ENCODE peak calls at places on chromosomes 11 and 22, in ten cellular contexts. One of them, this sample, is unnamed.
A peak's percentile ranks its signal among the peaks of the same experiment; 100 is the strongest.

GRCh38 chr11:133504906-133505305 is 27.4 kb downstream of the OPCML start:
- DNase-seq in ACHN: no peak
- DNase-seq in activated CD4-positive, alpha-beta T cell treated with anti-CD3 and anti-CD28 coated beads, Interleukin-2, amount 50 U/mL, for 24 hours: no peak
- DNase-seq in NAMALWA: no peak
- DNase-seq in endodermal cell: no peak
- DNase-seq in PC-3: no peak
- DNase-seq in NCI-H524: no peak
- DNase-seq in kidney tubule cell: no peak
- DNase-seq in sciatic nerve: no peak
- DNase-seq in A172: no peak
- DNase-seq in this sample: no peak

GRCh38 chr11:61587541-61587941 is 6.7 kb upstream of the SYT7 start:
- DNase-seq in A172: no peak
- DNase-seq in ACHN: peak; percentile 20
- DNase-seq in NCI-H524: peak; percentile 26
- DNase-seq in sciatic nerve: no peak
- DNase-seq in NAMALWA: no peak
- DNase-seq in endodermal cell: peak; percentile 86
- DNase-seq in activated CD4-positive, alpha-beta T cell treated with anti-CD3 and anti-CD28 coated beads, Interleukin-2, amount 50 U/mL, for 24 hours: no peak
- DNase-seq in PC-3: peak; percentile 32
- DNase-seq in kidney tubule cell: no peak
- DNase-seq in this sample: no peak

GRCh38 chr11:123719452-123719851 is 22.0 kb downstream of the ZNF202 start:
- DNase-seq in endodermal cell: no peak
- DNase-seq in kidney tubule cell: peak; percentile 15
- DNase-seq in sciatic nerve: no peak
- DNase-seq in NCI-H524: no peak
- DNase-seq in NAMALWA: no peak
- DNase-seq in activated CD4-positive, alpha-beta T cell treated with anti-CD3 and anti-CD28 coated beads, Interleukin-2, amount 50 U/mL, for 24 hours: no peak
- DNase-seq in PC-3: peak; percentile 15
- DNase-seq in A172: peak; percentile 1
- DNase-seq in ACHN: no peak
- DNase-seq in this sample: no peak

GRCh38 chr11:96621161-96621560 is 231.3 kb downstream of the JRKL start:
- DNase-seq in PC-3: no peak
- DNase-seq in NCI-H524: no peak
- DNase-seq in NAMALWA: no peak
- DNase-seq in endodermal cell: no peak
- DNase-seq in A172: no peak
- DNase-seq in sciatic nerve: no peak
- DNase-seq in kidney tubule cell: no peak
- DNase-seq in activated CD4-positive, alpha-beta T cell treated with anti-CD3 and anti-CD28 coated beads, Interleukin-2, amount 50 U/mL, for 24 hours: no peak
- DNase-seq in ACHN: no peak
- DNase-seq in this sample: no peak

GRCh38 chr11:64353101-64353738 is 5.7 kb upstream of the RPS6KA4 start:
- DNase-seq in activated CD4-positive, alpha-beta T cell treated with anti-CD3 and anti-CD28 coated beads, Interleukin-2, amount 50 U/mL, for 24 hours: no peak
- DNase-seq in A172: no peak
- DNase-seq in PC-3: no peak
- DNase-seq in NAMALWA: no peak
- DNase-seq in kidney tubule cell: no peak
- DNase-seq in ACHN: no peak
- DNase-seq in endodermal cell: no peak
- DNase-seq in sciatic nerve: no peak
- DNase-seq in NCI-H524: no peak
- DNase-seq in this sample: no peak

GRCh38 chr11:26801601-26802000 is 79.7 kb upstream of the SLC5A12 start:
- DNase-seq in ACHN: no peak
- DNase-seq in activated CD4-positive, alpha-beta T cell treated with anti-CD3 and anti-CD28 coated beads, Interleukin-2, amount 50 U/mL, for 24 hours: no peak
- DNase-seq in sciatic nerve: no peak
- DNase-seq in A172: no peak
- DNase-seq in NAMALWA: no peak
- DNase-seq in endodermal cell: no peak
- DNase-seq in NCI-H524: no peak
- DNase-seq in PC-3: no peak
- DNase-seq in kidney tubule cell: no peak
- DNase-seq in this sample: no peak

GRCh38 chr11:115985896-115986295 is 481.7 kb upstream of the CADM1 start:
- DNase-seq in NAMALWA: no peak
- DNase-seq in ACHN: no peak
- DNase-seq in PC-3: no peak
- DNase-seq in A172: no peak
- DNase-seq in sciatic nerve: no peak
- DNase-seq in endodermal cell: no peak
- DNase-seq in activated CD4-positive, alpha-beta T cell treated with anti-CD3 and anti-CD28 coated beads, Interleukin-2, amount 50 U/mL, for 24 hours: no peak
- DNase-seq in NCI-H524: no peak
- DNase-seq in kidney tubule cell: peak; percentile 13
- DNase-seq in this sample: no peak

GRCh38 chr11:129143335-129143734 is 48.8 kb downstream of the ARHGAP32 start:
- DNase-seq in ACHN: peak; percentile 96
- DNase-seq in activated CD4-positive, alpha-beta T cell treated with anti-CD3 and anti-CD28 coated beads, Interleukin-2, amount 50 U/mL, for 24 hours: no peak
- DNase-seq in sciatic nerve: peak; percentile 75
- DNase-seq in A172: peak; percentile 93
- DNase-seq in endodermal cell: no peak
- DNase-seq in NCI-H524: no peak
- DNase-seq in NAMALWA: no peak
- DNase-seq in PC-3: peak; percentile 99
- DNase-seq in kidney tubule cell: peak; percentile 98
- DNase-seq in this sample: no peak

GRCh38 chr22:23036684-23037428 is 33.5 kb upstream of the GNAZ start:
- DNase-seq in activated CD4-positive, alpha-beta T cell treated with anti-CD3 and anti-CD28 coated beads, Interleukin-2, amount 50 U/mL, for 24 hours: no peak
- DNase-seq in sciatic nerve: no peak
- DNase-seq in endodermal cell: no peak
- DNase-seq in NAMALWA: peak; percentile 42
- DNase-seq in ACHN: no peak
- DNase-seq in PC-3: peak; percentile 74
- DNase-seq in A172: peak; percentile 45
- DNase-seq in NCI-H524: peak; percentile 92
- DNase-seq in kidney tubule cell: peak; percentile 76
- DNase-seq in this sample: no peak

GRCh38 chr22:36745301-36745995 is 30.5 kb downstream of the IFT27 start:
- DNase-seq in endodermal cell: peak; percentile 44
- DNase-seq in PC-3: no peak
- DNase-seq in NCI-H524: no peak
- DNase-seq in A172: no peak
- DNase-seq in ACHN: no peak
- DNase-seq in NAMALWA: no peak
- DNase-seq in activated CD4-positive, alpha-beta T cell treated with anti-CD3 and anti-CD28 coated beads, Interleukin-2, amount 50 U/mL, for 24 hours: no peak
- DNase-seq in kidney tubule cell: no peak
- DNase-seq in sciatic nerve: peak; percentile 27
- DNase-seq in this sample: no peak

GRCh38 chr11:26993965-26994446 is at the start of gene FIBIN:
- DNase-seq in ACHN: no peak
- DNase-seq in sciatic nerve: peak; percentile 70
- DNase-seq in NAMALWA: no peak
- DNase-seq in endodermal cell: peak; percentile 77
- DNase-seq in kidney tubule cell: peak; percentile 24
- DNase-seq in NCI-H524: peak; percentile 37
- DNase-seq in PC-3: no peak
- DNase-seq in activated CD4-positive, alpha-beta T cell treated with anti-CD3 and anti-CD28 coated beads, Interleukin-2, amount 50 U/mL, for 24 hours: no peak
- DNase-seq in A172: no peak
- DNase-seq in this sample: peak; percentile 24

GRCh38 chr22:22098457-22099193 is 116.0 kb upstream of the TOP3B start:
- DNase-seq in activated CD4-positive, alpha-beta T cell treated with anti-CD3 and anti-CD28 coated beads, Interleukin-2, amount 50 U/mL, for 24 hours: no peak
- DNase-seq in PC-3: no peak
- DNase-seq in NAMALWA: peak; percentile 78
- DNase-seq in kidney tubule cell: no peak
- DNase-seq in A172: no peak
- DNase-seq in sciatic nerve: no peak
- DNase-seq in ACHN: no peak
- DNase-seq in NCI-H524: no peak
- DNase-seq in endodermal cell: no peak
- DNase-seq in this sample: no peak

GRCh38 chr11:12220305-12220704 is 109.9 kb downstream of the MICAL2 start:
- DNase-seq in endodermal cell: no peak
- DNase-seq in kidney tubule cell: no peak
- DNase-seq in A172: no peak
- DNase-seq in ACHN: no peak
- DNase-seq in sciatic nerve: peak; percentile 71
- DNase-seq in NCI-H524: no peak
- DNase-seq in PC-3: no peak
- DNase-seq in activated CD4-positive, alpha-beta T cell treated with anti-CD3 and anti-CD28 coated beads, Interleukin-2, amount 50 U/mL, for 24 hours: no peak
- DNase-seq in NAMALWA: no peak
- DNase-seq in this sample: no peak

GRCh38 chr11:2271077-2271326 is 614 bp upstream of the ASCL2 start:
- DNase-seq in NCI-H524: no peak
- DNase-seq in kidney tubule cell: no peak
- DNase-seq in endodermal cell: no peak
- DNase-seq in A172: no peak
- DNase-seq in activated CD4-positive, alpha-beta T cell treated with anti-CD3 and anti-CD28 coated beads, Interleukin-2, amount 50 U/mL, for 24 hours: no peak
- DNase-seq in NAMALWA: no peak
- DNase-seq in sciatic nerve: peak; percentile 63
- DNase-seq in PC-3: no peak
- DNase-seq in ACHN: no peak
- DNase-seq in this sample: no peak

GRCh38 chr11:61350803-61351202 is 10.9 kb downstream of the CYB561A3 start:
- DNase-seq in NAMALWA: no peak
- DNase-seq in kidney tubule cell: no peak
- DNase-seq in ACHN: no peak
- DNase-seq in sciatic nerve: no peak
- DNase-seq in activated CD4-positive, alpha-beta T cell treated with anti-CD3 and anti-CD28 coated beads, Interleukin-2, amount 50 U/mL, for 24 hours: no peak
- DNase-seq in PC-3: no peak
- DNase-seq in endodermal cell: no peak
- DNase-seq in NCI-H524: no peak
- DNase-seq in A172: no peak
- DNase-seq in this sample: no peak

GRCh38 chr11:120694706-120695105 is 183.2 kb downstream of the GRIK4 start:
- DNase-seq in NAMALWA: no peak
- DNase-seq in ACHN: no peak
- DNase-seq in activated CD4-positive, alpha-beta T cell treated with anti-CD3 and anti-CD28 coated beads, Interleukin-2, amount 50 U/mL, for 24 hours: no peak
- DNase-seq in PC-3: no peak
- DNase-seq in endodermal cell: no peak
- DNase-seq in sciatic nerve: no peak
- DNase-seq in A172: no peak
- DNase-seq in NCI-H524: no peak
- DNase-seq in kidney tubule cell: no peak
- DNase-seq in this sample: no peak